ENCODE peak calls at places on chromosomes 4 and X, in eight cellular contexts. One of them, this sample, is unnamed.

GRCh38 chrX:139920306-139920705 is 12.5 kb downstream of the ATP11C start:
- DNase-seq in ovary: no peak
- DNase-seq in sciatic nerve: no peak
- DNase-seq in amniotic epithelial cell: peak
- DNase-seq in stimulated activated CD4-positive, alpha-beta T cell treated with anti-CD3 and anti-CD28 coated beads, Interleukin-2, amount 100 ng/mL, for 24 hours: no peak
- DNase-seq in body of pancreas: no peak
- DNase-seq in brain microvascular endothelial cell: no peak
- DNase-seq in NCI-H1417: no peak
- DNase-seq in this sample: no peak

GRCh38 chr4:94595013-94595412 is 143.3 kb downstream of the PDLIM5 start:
- DNase-seq in amniotic epithelial cell: no peak
- DNase-seq in brain microvascular endothelial cell: no peak
- DNase-seq in NCI-H1417: no peak
- DNase-seq in body of pancreas: no peak
- DNase-seq in ovary: no peak
- DNase-seq in stimulated activated CD4-positive, alpha-beta T cell treated with anti-CD3 and anti-CD28 coated beads, Interleukin-2, amount 100 ng/mL, for 24 hours: no peak
- DNase-seq in sciatic nerve: no peak
- DNase-seq in this sample: no peak

GRCh38 chr4:134200811-134201215 is 776 bp downstream of the PABPC4L start:
- DNase-seq in ovary: peak
- DNase-seq in NCI-H1417: no peak
- DNase-seq in sciatic nerve: no peak
- DNase-seq in body of pancreas: no peak
- DNase-seq in brain microvascular endothelial cell: no peak
- DNase-seq in stimulated activated CD4-positive, alpha-beta T cell treated with anti-CD3 and anti-CD28 coated beads, Interleukin-2, amount 100 ng/mL, for 24 hours: no peak
- DNase-seq in amniotic epithelial cell: peak
- DNase-seq in this sample: no peak

GRCh38 chrX:70454441-70455365 is 10.1 kb downstream of the DLG3 start:
- DNase-seq in brain microvascular endothelial cell: peak
- DNase-seq in stimulated activated CD4-positive, alpha-beta T cell treated with anti-CD3 and anti-CD28 coated beads, Interleukin-2, amount 100 ng/mL, for 24 hours: peak
- DNase-seq in ovary: peak
- DNase-seq in amniotic epithelial cell: peak
- DNase-seq in body of pancreas: peak
- DNase-seq in NCI-H1417: peak
- DNase-seq in sciatic nerve: peak
- DNase-seq in this sample: no peak

GRCh38 chr4:119559044-119559647 is 69.5 kb downstream of the PDE5A start:
- DNase-seq in NCI-H1417: peak
- DNase-seq in ovary: no peak
- DNase-seq in sciatic nerve: no peak
- DNase-seq in brain microvascular endothelial cell: no peak
- DNase-seq in stimulated activated CD4-positive, alpha-beta T cell treated with anti-CD3 and anti-CD28 coated beads, Interleukin-2, amount 100 ng/mL, for 24 hours: no peak
- DNase-seq in amniotic epithelial cell: peak
- DNase-seq in body of pancreas: no peak
- DNase-seq in this sample: peak

GRCh38 chr4:137630252-137630651 is 98.0 kb upstream of the PCDH18 start:
- DNase-seq in amniotic epithelial cell: no peak
- DNase-seq in body of pancreas: no peak
- DNase-seq in NCI-H1417: no peak
- DNase-seq in brain microvascular endothelial cell: no peak
- DNase-seq in ovary: no peak
- DNase-seq in stimulated activated CD4-positive, alpha-beta T cell treated with anti-CD3 and anti-CD28 coated beads, Interleukin-2, amount 100 ng/mL, for 24 hours: no peak
- DNase-seq in sciatic nerve: no peak
- DNase-seq in this sample: no peak

GRCh38 chrX:7586126-7586525 is 256.8 kb upstream of the VCX start:
- DNase-seq in amniotic epithelial cell: peak
- DNase-seq in sciatic nerve: no peak
- DNase-seq in ovary: no peak
- DNase-seq in NCI-H1417: peak
- DNase-seq in stimulated activated CD4-positive, alpha-beta T cell treated with anti-CD3 and anti-CD28 coated beads, Interleukin-2, amount 100 ng/mL, for 24 hours: no peak
- DNase-seq in brain microvascular endothelial cell: peak
- DNase-seq in body of pancreas: no peak
- DNase-seq in this sample: no peak

GRCh38 chr4:113738251-113738650 is 23.3 kb downstream of the CAMK2D start:
- DNase-seq in stimulated activated CD4-positive, alpha-beta T cell treated with anti-CD3 and anti-CD28 coated beads, Interleukin-2, amount 100 ng/mL, for 24 hours: no peak
- DNase-seq in brain microvascular endothelial cell: peak
- DNase-seq in sciatic nerve: no peak
- DNase-seq in amniotic epithelial cell: peak
- DNase-seq in ovary: no peak
- DNase-seq in NCI-H1417: no peak
- DNase-seq in body of pancreas: no peak
- DNase-seq in this sample: no peak

GRCh38 chrX:77918568-77918967 is 8.1 kb downstream of the ATP7A start:
- DNase-seq in stimulated activated CD4-positive, alpha-beta T cell treated with anti-CD3 and anti-CD28 coated beads, Interleukin-2, amount 100 ng/mL, for 24 hours: no peak
- DNase-seq in amniotic epithelial cell: peak
- DNase-seq in body of pancreas: no peak
- DNase-seq in ovary: no peak
- DNase-seq in sciatic nerve: no peak
- DNase-seq in NCI-H1417: no peak
- DNase-seq in brain microvascular endothelial cell: no peak
- DNase-seq in this sample: no peak

This sample was measured in amniotic stem cell.